ENCODE peak calls at places on chromosome 12, in eight cellular contexts. W is aorta; F is T-helper 9 cell; U is heart left ventricle; J is naive thymus-derived CD8-positive, alpha-beta T cell; L is C1 segment of cervical spinal cord; K is GM13976; T is NCI-H774. C is an unnamed sample.

GRCh38 chr12:119666226-119666808 is 1.6 kb upstream of the PRKAB1 start:
- DNase-seq in J (no peak), T (no peak), U (no peak), W (no peak), F (no peak), K (no peak), L (no peak), C (no peak)

GRCh38 chr12:49043856-49044258 is 16.7 kb downstream of the KMT2D start:
- DNase-seq in L (no peak), T (no peak), K (peak), J (peak), U (peak), W (peak), F (peak), C (no peak)

GRCh38 chr12:75981773-75982564 is 49.6 kb downstream of the PHLDA1 start:
- DNase-seq in J (no peak), W (no peak), K (no peak), F (no peak), L (no peak), T (no peak), U (peak), C (no peak)

GRCh38 chr12:124774054-124774461 is 89.6 kb downstream of the SCARB1 start:
- DNase-seq in J (no peak), F (no peak), T (no peak), W (no peak), L (no peak), U (no peak), K (peak), C (no peak)

GRCh38 chr12:76236640-76237039 is 111.6 kb downstream of the BBS10 start:
- DNase-seq in K (no peak), U (no peak), L (no peak), F (no peak), T (no peak), W (no peak), J (no peak), C (no peak)

GRCh38 chr12:93039062-93039461 is 110.0 kb upstream of the EEA1 start:
- DNase-seq in T (no peak), U (no peak), W (no peak), J (no peak), L (no peak), F (no peak), K (no peak), C (no peak)

GRCh38 chr12:121970901-121971300 is 50.8 kb upstream of the BCL7A start:
- DNase-seq in J (no peak), F (no peak), L (no peak), U (peak), W (no peak), K (no peak), T (no peak), C (no peak)

GRCh38 chr12:68224613-68225285 is 861 bp downstream of the IL26 start:
- DNase-seq in T (no peak), F (no peak), W (no peak), L (no peak), J (no peak), K (no peak), U (no peak), C (no peak)

GRCh38 chr12:78331764-78332163 is 501.1 kb downstream of the NAV3 start:
- DNase-seq in W (no peak), T (no peak), U (no peak), L (no peak), J (no peak), F (no peak), K (no peak), C (no peak)

GRCh38 chr12:57031228-57031670 is 14.9 kb upstream of the TAC3 start:
- DNase-seq in L (no peak), T (peak), U (no peak), F (no peak), K (peak), W (no peak), J (peak), C (no peak)

GRCh38 chr12:47715393-47715876 is 9.6 kb upstream of the RPAP3 start:
- DNase-seq in F (peak), U (peak), W (no peak), K (peak), T (peak), L (peak), J (peak), C (peak)

GRCh38 chr12:119725523-119725922 is 57.6 kb downstream of the PRKAB1 start:
- DNase-seq in K (no peak), F (no peak), W (no peak), J (no peak), T (no peak), U (no peak), L (no peak), C (peak)

GRCh38 chr12:79635676-79636075 is 55.1 kb downstream of the PAWR start:
- DNase-seq in K (no peak), W (no peak), F (no peak), L (no peak), U (no peak), J (no peak), T (no peak), C (no peak)

GRCh38 chr12:111406474-111407370 is 999 bp downstream of the SH2B3 start:
- DNase-seq in L (peak), U (peak), T (no peak), J (peak), F (peak), K (peak), W (no peak), C (peak)

GRCh38 chr12:78645956-78646355 is 218.6 kb upstream of the SYT1 start:
- DNase-seq in L (no peak), F (no peak), U (no peak), J (no peak), K (no peak), T (no peak), W (no peak), C (no peak)

GRCh38 chr12:130423991-130424857 is 86.5 kb downstream of the PIWIL1 start:
- DNase-seq in L (no peak), F (no peak), J (no peak), T (no peak), U (no peak), W (no peak), K (no peak), C (no peak)

GRCh38 chr12:124833693-124834122 is 30.0 kb downstream of the SCARB1 start:
- DNase-seq in U (no peak), F (no peak), J (no peak), T (no peak), W (no peak), L (peak), K (no peak), C (no peak)

GRCh38 chr12:147242-147641 is 66.7 kb downstream of the SLC6A12 start:
- DNase-seq in K (no peak), U (no peak), T (no peak), W (no peak), L (no peak), J (no peak), F (no peak), C (no peak)

GRCh38 chr12:130014485-130014807 is 110.6 kb upstream of the TMEM132D start:
- DNase-seq in K (no peak), T (no peak), F (no peak), W (no peak), J (no peak), U (no peak), L (no peak), C (peak)

GRCh38 chr12:54660320-54660962 is 12.3 kb upstream of the DCD start:
- DNase-seq in J (no peak), W (no peak), L (no peak), T (no peak), K (no peak), U (no peak), F (no peak), C (no peak)

GRCh38 chr12:121770802-121771625 is 22.5 kb downstream of the RHOF start:
- DNase-seq in J (no peak), U (no peak), L (no peak), W (no peak), T (no peak), K (no peak), F (no peak), C (no peak)

GRCh38 chr12:47415054-47415453 is 290.8 kb downstream of the RPAP3 start:
- DNase-seq in L (no peak), F (no peak), U (no peak), T (no peak), W (no peak), K (no peak), J (no peak), C (no peak)

GRCh38 chr12:71011261-71011660 is 90.7 kb upstream of the PTPRR start:
- DNase-seq in J (no peak), K (no peak), T (no peak), L (no peak), W (no peak), U (no peak), F (no peak), C (no peak)

GRCh38 chr12:104858611-104859010 is 99.5 kb downstream of the SLC41A2 start:
- DNase-seq in J (no peak), W (no peak), U (no peak), K (no peak), F (no peak), L (no peak), T (no peak), C (no peak)

GRCh38 chr12:60191676-60192359 is 596.0 kb downstream of the SLC16A7 start:
- DNase-seq in W (no peak), J (no peak), F (no peak), K (no peak), T (no peak), U (no peak), L (no peak), C (no peak)

GRCh38 chr12:76685246-76685678 is 78.7 kb upstream of the ZDHHC17 start:
- DNase-seq in J (no peak), U (peak), F (no peak), L (peak), T (peak), W (no peak), K (no peak), C (no peak)

GRCh38 chr12:103455020-103455763 is 40.6 kb downstream of the C12orf42 start:
- DNase-seq in F (no peak), U (no peak), J (peak), L (no peak), W (no peak), T (no peak), K (no peak), C (no peak)

GRCh38 chr12:9869307-9870161 is at the start of gene CLEC2B:
- DNase-seq in F (no peak), J (peak), W (no peak), U (no peak), T (no peak), K (no peak), L (no peak), C (no peak)

GRCh38 chr12:240566-240965 is 22.1 kb downstream of the SLC6A13 start:
- DNase-seq in W (no peak), J (no peak), F (no peak), T (no peak), L (no peak), K (no peak), U (no peak), C (no peak)

GRCh38 chr12:49667319-49668090 is 39.7 kb downstream of the FMNL3 start:
- DNase-seq in K (no peak), U (no peak), L (no peak), W (peak), J (no peak), F (no peak), T (no peak), C (no peak)

GRCh38 chr12:92503977-92504966 is 198.5 kb upstream of the PLEKHG7 start:
- DNase-seq in J (no peak), K (no peak), L (peak), U (peak), W (no peak), T (peak), F (no peak), C (no peak)

GRCh38 chr12:100404769-100405407 is 48.0 kb downstream of the SLC17A8 start:
- DNase-seq in W (no peak), K (peak), F (peak), U (no peak), J (no peak), T (no peak), L (no peak), C (no peak)

GRCh38 chr12:9750276-9751203 is 10.2 kb downstream of the CD69 start:
- DNase-seq in K (peak), U (no peak), J (peak), L (no peak), F (peak), T (peak), W (no peak), C (no peak)

GRCh38 chr12:123118397-123118945 is 32.4 kb downstream of the PITPNM2 start:
- DNase-seq in J (no peak), L (no peak), W (no peak), F (no peak), T (peak), K (no peak), U (no peak), C (no peak)

GRCh38 chr12:77372026-77372425 is 306.7 kb upstream of the E2F7 start:
- DNase-seq in U (no peak), F (no peak), K (no peak), L (no peak), T (no peak), W (no peak), J (no peak), C (no peak)

GRCh38 chr12:20409639-20410038 is 41.3 kb downstream of the PDE3A start:
- DNase-seq in T (no peak), F (no peak), U (no peak), W (no peak), K (no peak), L (no peak), J (no peak), C (no peak)

GRCh38 chr12:30783946-30784345 is 29.2 kb upstream of the CAPRIN2 start:
- DNase-seq in U (no peak), K (no peak), F (no peak), J (no peak), T (no peak), L (no peak), W (no peak), C (no peak)